ENCODE peak calls at places on chromosome 20, in nine cellular contexts. E is H1; Y is epithelial cell of proximal tubule; O is CD8-positive, alpha-beta T cell; M is tibial artery; X is astrocyte of the spinal cord; W is astrocyte; C is endodermal cell; I is fibroblast of pulmonary artery. H is an unnamed sample.

GRCh38 chr20:43821795-43822194 is 92.9 kb upstream of the TOX2 start:
- DNase-seq in O (no peak), M (no peak), W (no peak), Y (no peak), E (no peak), X (no peak), I (peak; percentile 21), C (no peak), H (no peak)

GRCh38 chr20:16381444-16381843 is 191.8 kb downstream of the KIF16B start:
- DNase-seq in W (no peak), C (no peak), Y (no peak), X (no peak), E (no peak), I (no peak), O (no peak), M (no peak), H (no peak)

GRCh38 chr20:58640446-58640845 is 10.6 kb upstream of the STX16 start:
- DNase-seq in I (peak; percentile 56), E (no peak), X (peak; percentile 86), W (peak; percentile 97), C (no peak), O (no peak), M (peak; percentile 4), Y (no peak), H (no peak)

GRCh38 chr20:13009682-13010406 is 1.1 kb downstream of the SPTLC3 start:
- DNase-seq in I (peak; percentile 98), Y (peak; percentile 93), O (no peak), W (peak; percentile 98), X (peak; percentile 96), C (no peak), M (peak; percentile 23), E (no peak), H (peak; percentile 86)

GRCh38 chr20:40009542-40009941 is 679.5 kb downstream of the MAFB start:
- DNase-seq in O (no peak), M (no peak), X (no peak), W (peak; percentile 2), C (no peak), Y (no peak), E (no peak), I (no peak), H (no peak)

GRCh38 chr20:62642666-62643520 is 590 bp downstream of the SLCO4A1 start:
- DNase-seq in Y (no peak), W (peak; percentile 8), E (peak; percentile 73), I (no peak), C (peak; percentile 79), M (no peak), X (no peak), O (peak; percentile 65), H (no peak)

GRCh38 chr20:63065911-63066310 is 59.1 kb upstream of the BHLHE23 start:
- DNase-seq in X (no peak), O (no peak), M (no peak), I (no peak), Y (no peak), E (no peak), W (no peak), C (no peak), H (no peak)

GRCh38 chr20:43191143-43191542 is 1.4 kb upstream of the PTPRT start:
- DNase-seq in C (peak; percentile 69), W (no peak), X (no peak), Y (no peak), E (no peak), M (no peak), I (no peak), O (no peak), H (no peak)

GRCh38 chr20:19015326-19015725 is 197.1 kb upstream of the SLC24A3 start:
- DNase-seq in E (peak; percentile 34), C (peak; percentile 57), X (no peak), W (no peak), I (no peak), O (no peak), Y (no peak), M (no peak), H (no peak)

GRCh38 chr20:18645196-18645745 is 57.4 kb downstream of the DTD1 start:
- DNase-seq in C (no peak), O (no peak), E (no peak), W (no peak), I (no peak), X (no peak), M (no peak), Y (no peak), H (no peak)

GRCh38 chr20:36064661-36065426 is 89.7 kb upstream of the EPB41L1 start:
- DNase-seq in I (peak; percentile 86), O (peak; percentile 85), M (peak; percentile 94), Y (peak; percentile 77), E (peak; percentile 100), C (peak; percentile 99), W (peak; percentile 71), X (peak; percentile 83), H (peak; percentile 84)

GRCh38 chr20:12170406-12170805 is 252.7 kb downstream of the BTBD3 start:
- DNase-seq in Y (no peak), I (no peak), C (no peak), X (no peak), O (no peak), W (peak; percentile 6), M (no peak), E (no peak), H (no peak)

GRCh38 chr20:59802018-59802417 is 131.4 kb downstream of the SYCP2 start:
- DNase-seq in C (no peak), I (no peak), M (no peak), W (no peak), X (no peak), Y (no peak), O (no peak), E (no peak), H (no peak)

GRCh38 chr20:7523288-7523687 is 417.0 kb downstream of the HAO1 start:
- DNase-seq in W (no peak), I (no peak), E (no peak), Y (peak; percentile 54), X (no peak), O (no peak), M (no peak), C (no peak), H (no peak)

GRCh38 chr20:3797592-3798404 is 1.7 kb downstream of the CDC25B start:
- DNase-seq in Y (no peak), C (no peak), X (no peak), I (no peak), M (no peak), O (peak; percentile 56), E (no peak), W (no peak), H (no peak)

GRCh38 chr20:1633535-1633934 is 13.7 kb upstream of the SIRPB1 start:
- DNase-seq in O (no peak), M (no peak), Y (no peak), X (no peak), C (no peak), E (no peak), W (peak; percentile 22), I (peak; percentile 14), H (no peak)

DNA sequence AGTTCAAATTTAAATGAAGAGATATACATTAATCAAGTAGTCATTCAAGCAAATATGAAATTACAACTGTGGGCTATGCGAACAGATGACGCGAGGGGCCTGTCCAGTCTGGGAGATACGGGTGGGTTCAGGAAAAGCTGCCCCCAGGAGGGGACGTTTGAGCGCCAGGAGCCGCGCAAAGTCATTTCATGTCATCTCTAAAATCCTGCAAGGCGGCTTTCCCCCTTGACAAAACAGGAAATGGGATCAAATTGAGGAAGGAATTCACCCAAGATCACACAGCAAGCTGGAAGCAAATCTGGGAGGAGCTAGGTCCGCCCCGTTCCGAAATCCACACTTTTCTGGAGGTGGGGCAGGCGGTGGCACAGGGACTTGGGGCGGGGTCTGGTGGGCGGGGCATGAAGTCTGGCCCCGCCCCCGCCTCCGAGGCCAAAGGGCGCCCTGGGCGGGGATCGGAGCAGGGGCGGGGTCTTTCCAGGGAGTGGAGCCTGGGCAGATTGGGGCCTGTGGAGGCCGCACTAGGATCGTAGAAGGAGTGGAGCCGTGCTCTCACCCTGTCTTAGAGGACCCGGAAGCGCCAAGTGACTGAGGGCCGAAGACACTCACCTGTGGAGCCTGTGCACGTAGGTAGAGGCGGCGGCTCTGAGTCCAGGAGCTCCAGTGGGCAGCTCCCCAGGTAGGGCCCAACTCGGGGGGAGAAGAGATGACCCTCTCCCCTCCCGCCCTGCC is at the start of gene LPIN3:
- DNase-seq in Y (peak; percentile 49), I (peak; percentile 87), M (peak; percentile 85), X (peak; percentile 81), O (peak; percentile 42), W (peak; percentile 39), C (peak; percentile 99), E (peak; percentile 91), H (no peak)
- TF ChIP-seq CTCF in Y (no peak), I (no peak), M (no peak), X (no peak), O (peak; percentile 19), W (no peak), C (peak; percentile 29), E (peak; percentile 28), H (no peak)

GRCh38 chr20:9256359-9256758 is 187.5 kb downstream of the PLCB4 start:
- DNase-seq in M (no peak), E (no peak), C (no peak), O (no peak), I (no peak), Y (no peak), X (no peak), W (no peak), H (no peak)
- H3K4me3 ChIP-seq in M (no peak overlapping the region), E (no peak overlapping the region), C (no peak overlapping the region), O (no peak overlapping the region), I (no peak overlapping the region), Y (no peak overlapping the region), X (no peak overlapping the region), W (no peak overlapping the region), H (no peak overlapping the region)

GRCh38 chr20:52280407-52280806 is 88.8 kb upstream of the ZFP64 start:
- DNase-seq in I (no peak), C (no peak), M (no peak), Y (no peak), O (no peak), W (no peak), E (no peak), X (no peak), H (no peak)
- TF ChIP-seq CTCF in I (no peak), C (no peak), M (no peak), Y (no peak), O (no peak), W (no peak), E (no peak), X (no peak), H (no peak)

GRCh38 chr20:23924751-23925150 is 45.2 kb upstream of the CST5 start:
- DNase-seq in C (no peak), Y (no peak), W (no peak), I (no peak), E (no peak), O (no peak), M (no peak), X (no peak), H (no peak)

GRCh38 chr20:23926941-23927872 is 47.7 kb upstream of the CST5 start:
- DNase-seq in X (no peak), C (no peak), E (no peak), O (no peak), Y (no peak), I (no peak), M (no peak), W (no peak), H (no peak)

GRCh38 chr20:23925789-23926525 is 46.4 kb upstream of the CST5 start:
- DNase-seq in O (no peak), C (no peak), W (no peak), I (no peak), M (no peak), Y (no peak), X (no peak), E (no peak), H (no peak)

GRCh38 chr20:23928353-23928752 is 48.8 kb upstream of the CST5 start:
- DNase-seq in C (no peak), W (no peak), I (no peak), X (no peak), Y (no peak), M (no peak), E (no peak), O (no peak), H (no peak)

GRCh38 chr20:23926526-23926880 is 47.0 kb upstream of the CST5 start:
- DNase-seq in I (no peak), Y (no peak), E (no peak), X (no peak), M (no peak), O (no peak), C (no peak), W (no peak), H (no peak)
- H3K4me3 ChIP-seq in I (no peak overlapping the region), Y (no peak overlapping the region), E (no peak overlapping the region), X (no peak overlapping the region), M (no peak overlapping the region), O (no peak overlapping the region), C (no peak overlapping the region), W (no peak overlapping the region), H (no peak overlapping the region)

H was measured in kidney epithelial cell.